ENCODE peak calls at places on chromosomes 11 and 22, in ten cellular contexts. G is SJSA1, H is BJ, Q is pancreas, X is colonic mucosa, B is body of pancreas, V is MG63, C is mammary epithelial cell, F is ovary, A is sigmoid colon. P is an unnamed sample.

GRCh38 chr11:44556735-44557409 is 8.6 kb upstream of the CD82 start:
- DNase-seq in X (peak; percentile 72), H (no peak), Q (peak; percentile 74), F (peak; percentile 68), B (peak; percentile 80), A (peak; percentile 78), G (peak; percentile 69), C (no peak), V (peak; percentile 53), P (peak; percentile 68)

GRCh38 chr11:73295259-73295995 is 12.6 kb upstream of the ARHGEF17 start:
- DNase-seq in V (peak; percentile 78), X (peak; percentile 78), B (peak; percentile 71), C (peak; percentile 70), A (no peak), Q (peak; percentile 87), G (peak; percentile 68), H (peak; percentile 70), F (peak; percentile 38), P (peak; percentile 68)

GRCh38 chr11:122229611-122230386 is 113.8 kb upstream of the BLID start:
- DNase-seq in B (peak; percentile 15), Q (no peak), G (no peak), A (no peak), C (no peak), H (no peak), V (peak; percentile 33), F (no peak), X (no peak), P (peak; percentile 35)

GRCh38 chr11:116861539-116861938 is 24.1 kb upstream of the APOA1 start:
- DNase-seq in H (no peak), C (peak; percentile 79), F (no peak), Q (no peak), B (no peak), G (peak; percentile 62), A (no peak), V (peak; percentile 61), X (no peak), P (no peak)

GRCh38 chr11:83241291-83241946 is 44.7 kb downstream of the CCDC90B start:
- DNase-seq in F (peak; percentile 14), Q (no peak), V (peak; percentile 32), B (peak; percentile 83), A (no peak), G (peak; percentile 41), C (peak; percentile 59), H (no peak), X (peak; percentile 55), P (no peak)

GRCh38 chr11:34339149-34340064 is 18.4 kb downstream of the ABTB2 start:
- DNase-seq in A (no peak), G (peak; percentile 48), V (no peak), B (no peak), Q (no peak), C (no peak), X (no peak), H (no peak), F (no peak), P (no peak)

GRCh38 chr22:40723396-40723933 is 44.2 kb downstream of the MCHR1 start:
- DNase-seq in V (no peak), F (no peak), B (no peak), H (no peak), G (no peak), C (no peak), A (no peak), X (no peak), Q (no peak), P (no peak)

GRCh38 chr11:12186683-12187082 is 76.3 kb downstream of the MICAL2 start:
- DNase-seq in C (no peak), B (no peak), F (no peak), V (no peak), Q (no peak), H (no peak), G (no peak), A (no peak), X (no peak), P (no peak)

GRCh38 chr11:35173011-35173511 is 34.1 kb downstream of the CD44 start:
- DNase-seq in G (no peak), B (peak; percentile 71), X (peak; percentile 72), H (no peak), C (no peak), F (no peak), A (no peak), Q (no peak), V (no peak), P (peak; percentile 29)

GRCh38 chr11:76313913-76314740 is 66.8 kb downstream of the THAP12 start:
- DNase-seq in H (no peak), F (no peak), Q (no peak), C (no peak), B (peak; percentile 17), X (no peak), G (no peak), A (no peak), V (no peak), P (no peak)

GRCh38 chr11:114310095-114310494 is 13.9 kb downstream of the NNMT start:
- DNase-seq in A (no peak), V (no peak), Q (no peak), C (no peak), X (no peak), B (no peak), G (no peak), H (no peak), F (no peak), P (no peak)

GRCh38 chr11:114309517-114309916 is 13.3 kb downstream of the NNMT start:
- DNase-seq in H (no peak), C (no peak), B (no peak), F (no peak), G (no peak), A (no peak), Q (no peak), X (no peak), V (no peak), P (no peak)

GRCh38 chr11:114308689-114309089 is 12.5 kb downstream of the NNMT start:
- DNase-seq in A (no peak), V (no peak), G (no peak), X (no peak), H (peak; percentile 25), C (peak; percentile 76), B (peak; percentile 30), Q (no peak), F (no peak), P (no peak)

GRCh38 chr11:114304969-114305368 is 8.8 kb downstream of the NNMT start:
- DNase-seq in X (no peak), Q (no peak), H (no peak), G (no peak), B (no peak), F (no peak), V (no peak), C (no peak), A (no peak), P (no peak)

DNA sequence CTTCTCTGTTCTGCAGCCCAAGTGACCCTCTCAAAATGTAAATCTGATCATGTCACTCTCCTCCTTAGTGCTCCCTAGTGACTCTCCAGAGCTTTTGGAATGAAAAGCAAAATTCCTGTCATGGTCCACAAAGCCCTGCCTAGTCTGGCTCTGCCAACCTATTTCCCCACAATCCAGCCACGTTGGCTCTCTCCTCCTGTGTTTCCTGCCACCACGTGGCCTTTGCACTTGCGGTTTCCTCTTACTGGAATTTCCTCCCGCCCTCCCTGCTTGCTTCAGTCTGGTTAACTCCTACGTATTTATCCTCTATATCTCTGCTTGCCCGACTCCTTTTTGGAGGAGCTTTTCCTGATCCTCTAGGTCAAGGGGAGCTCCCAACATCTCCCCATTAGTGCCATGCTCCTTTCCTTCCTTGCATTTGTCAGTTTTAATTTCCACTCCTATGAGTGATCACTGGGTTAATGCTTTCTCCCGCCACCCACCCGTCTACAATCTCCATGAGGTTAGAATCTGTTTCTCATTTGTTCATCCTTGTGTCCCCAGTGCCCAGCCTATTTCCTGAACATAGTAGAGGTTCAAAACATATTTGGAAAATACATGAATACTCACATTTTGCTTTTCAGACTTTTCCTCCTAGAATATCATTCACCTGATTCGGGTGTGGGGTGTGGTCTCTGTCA is 11.5 kb downstream of the NNMT start:
- DNase-seq in B (peak; percentile 29), G (peak; percentile 59), H (peak; percentile 48), V (peak; percentile 85), X (peak; percentile 41), Q (no peak), A (peak; percentile 80), F (no peak), C (peak; percentile 75), P (peak; percentile 72)
- H3K4me3 ChIP-seq in B (no peak overlapping the region), G (no peak overlapping the region), H (peak overlapping the region; percentile 21), V (no peak overlapping the region), X (no peak overlapping the region), Q (no peak overlapping the region), A (no peak overlapping the region), F (no peak overlapping the region), C (no peak overlapping the region), P (no peak overlapping the region)

GRCh38 chr11:64765841-64766682 is 6.3 kb upstream of the PYGM start:
- DNase-seq in B (peak; percentile 25), A (peak; percentile 63), Q (peak; percentile 58), V (no peak), H (no peak), X (no peak), G (peak; percentile 57), F (peak; percentile 10), C (no peak), P (no peak)

GRCh38 chr11:64765291-64765803 is 5.6 kb upstream of the PYGM start:
- DNase-seq in H (no peak), V (no peak), Q (peak; percentile 56), C (no peak), G (peak; percentile 64), B (peak; percentile 10), F (peak; percentile 22), X (no peak), A (no peak), P (no peak)

GRCh38 chr11:64768300-64768694 is 8.5 kb upstream of the PYGM start:
- DNase-seq in H (no peak), V (no peak), Q (no peak), C (no peak), X (no peak), G (no peak), B (no peak), A (no peak), F (no peak), P (no peak)

GRCh38 chr11:64767344-64768299 is 7.8 kb upstream of the PYGM start:
- DNase-seq in A (peak; percentile 86), V (peak; percentile 50), G (peak; percentile 95), H (no peak), C (no peak), B (peak; percentile 69), X (peak; percentile 76), Q (peak; percentile 75), F (peak; percentile 35), P (peak; percentile 67)

GRCh38 chr11:64766881-64767280 is 7.1 kb upstream of the PYGM start:
- DNase-seq in A (peak; percentile 67), Q (no peak), G (no peak), X (no peak), H (no peak), V (no peak), C (no peak), F (peak; percentile 6), B (no peak), P (no peak)
- H3K4me3 ChIP-seq in A (no peak overlapping the region), Q (no peak overlapping the region), G (no peak overlapping the region), X (no peak overlapping the region), H (no peak overlapping the region), V (no peak overlapping the region), C (no peak overlapping the region), F (no peak overlapping the region), B (no peak overlapping the region), P (no peak overlapping the region)

GRCh38 chr22:19757140-19757984 is 3.2 kb upstream of the TBX1 start:
- DNase-seq in Q (no peak), H (no peak), G (no peak), F (no peak), B (no peak), C (no peak), V (no peak), A (no peak), X (no peak), P (no peak)
- H3K4me3 ChIP-seq in Q (no peak overlapping the region), H (no peak overlapping the region), G (no peak overlapping the region), F (no peak overlapping the region), B (no peak overlapping the region), C (no peak overlapping the region), V (no peak overlapping the region), A (peak overlapping the region; percentile 15), X (peak overlapping the region; percentile 8), P (no peak overlapping the region)

GRCh38 chr22:45673482-45674175 is 2.0 kb downstream of the ATXN10 start:
- DNase-seq in A (no peak), Q (no peak), C (no peak), B (no peak), G (no peak), F (no peak), H (no peak), X (no peak), V (no peak), P (no peak)
- H3K4me3 ChIP-seq in A (no peak overlapping the region), Q (no peak overlapping the region), C (no peak overlapping the region), B (no peak overlapping the region), G (peak overlapping the region; percentile 96), F (no peak overlapping the region), H (peak overlapping the region; percentile 70), X (no peak overlapping the region), V (peak overlapping the region; percentile 79), P (no peak overlapping the region)